ENCODE peak calls at places on chromosome 14, in six cellular contexts. O is A549, Y is thyroid gland, N is transverse colon, B is HepG2, L is body of pancreas. I is an unnamed sample.

GRCh38 chr14:92717571-92718042 is 30.8 kb downstream of the LGMN start:
- DNase-seq in O (no peak), Y (no peak), N (no peak), B (no peak), L (no peak), I (no peak)

GRCh38 chr14:77031680-77032482 is 3.4 kb upstream of the IRF2BPL start:
- DNase-seq in O (no peak), Y (peak), N (peak), B (no peak), L (peak), I (no peak)

GRCh38 chr14:71650187-71650586 is 282.0 kb upstream of the RGS6 start:
- DNase-seq in O (no peak), Y (no peak), N (no peak), B (no peak), L (no peak), I (no peak)

GRCh38 chr14:32381869-32382268 is 52.8 kb downstream of the AKAP6 start:
- DNase-seq in O (no peak), Y (no peak), N (no peak), B (no peak), L (no peak), I (no peak)

GRCh38 chr14:58100735-58101368 is 51.2 kb downstream of the ARMH4 start:
- DNase-seq in O (no peak), Y (no peak), N (no peak), B (no peak), L (no peak), I (no peak)

GRCh38 chr14:96104469-96105057 is 65.4 kb downstream of the C14orf132 start:
- DNase-seq in O (peak), Y (peak), N (peak), B (peak), L (peak), I (peak)

GRCh38 chr14:106268013-106268727 is 741.8 kb downstream of the TMEM121 start:
- DNase-seq in O (no peak), Y (no peak), N (peak), B (no peak), L (peak), I (no peak)

GRCh38 chr14:50726372-50727107 is 58.4 kb upstream of the SAV1 start:
- DNase-seq in O (no peak), Y (no peak), N (no peak), B (no peak), L (no peak), I (no peak)

GRCh38 chr14:64960762-64961276 is 11.3 kb downstream of the RAB15 start:
- DNase-seq in O (no peak), Y (peak), N (no peak), B (no peak), L (peak), I (no peak)

GRCh38 chr14:32022525-32022924 is 54.6 kb upstream of the ARHGAP5 start:
- DNase-seq in O (no peak), Y (no peak), N (no peak), B (no peak), L (no peak), I (no peak)

GRCh38 chr14:58863576-58864345 is 226.0 kb downstream of the DACT1 start:
- DNase-seq in O (no peak), Y (no peak), N (no peak), B (no peak), L (no peak), I (no peak)

GRCh38 chr14:35368993-35369392 is 35.6 kb downstream of the NFKBIA start:
- DNase-seq in O (no peak), Y (no peak), N (no peak), B (no peak), L (no peak), I (no peak)

GRCh38 chr14:59347915-59348314 is 117.3 kb downstream of the GPR135 start:
- DNase-seq in O (no peak), Y (no peak), N (no peak), B (no peak), L (no peak), I (no peak)

GRCh38 chr14:59328410-59328809 is 136.8 kb downstream of the GPR135 start:
- DNase-seq in O (no peak), Y (no peak), N (no peak), B (peak), L (no peak), I (no peak)

GRCh38 chr14:50210074-50210473 is 21.3 kb downstream of the SOS2 start:
- DNase-seq in O (no peak), Y (no peak), N (no peak), B (no peak), L (no peak), I (no peak)

GRCh38 chr14:59360923-59361794 is 104.0 kb downstream of the GPR135 start:
- DNase-seq in O (peak), Y (peak), N (peak), B (peak), L (peak), I (peak)

GRCh38 chr14:53946404-53947400 is 9.9 kb downstream of the BMP4 start:
- DNase-seq in O (no peak), Y (peak), N (no peak), B (no peak), L (peak), I (no peak)

GRCh38 chr14:95523818-95524448 is 7.5 kb upstream of the SYNE3 start:
- DNase-seq in O (no peak), Y (peak), N (peak), B (peak), L (peak), I (no peak)

GRCh38 chr14:71739273-71739990 is 192.8 kb upstream of the RGS6 start:
- DNase-seq in O (peak), Y (no peak), N (peak), B (peak), L (peak), I (no peak)

GRCh38 chr14:44649056-44649455 is 142.0 kb upstream of the FSCB start:
- DNase-seq in O (no peak), Y (peak), N (no peak), B (no peak), L (no peak), I (no peak)

GRCh38 chr14:41285193-41285748 is 321.4 kb upstream of the LRFN5 start:
- DNase-seq in O (no peak), Y (no peak), N (no peak), B (peak), L (peak), I (no peak)

GRCh38 chr14:92317511-92317910 is 5.5 kb upstream of the SLC24A4 start:
- DNase-seq in O (no peak), Y (no peak), N (no peak), B (no peak), L (no peak), I (no peak)

GRCh38 chr14:91234791-91235114 is 9.8 kb downstream of the GPR68 start:
- DNase-seq in O (no peak), Y (no peak), N (no peak), B (no peak), L (no peak), I (no peak)

GRCh38 chr14:34971381-34971780 is 11.4 kb upstream of the SRP54 start:
- DNase-seq in O (no peak), Y (no peak), N (no peak), B (no peak), L (no peak), I (no peak)

GRCh38 chr14:83556065-83556464 is 1973.9 kb upstream of the FLRT2 start:
- DNase-seq in O (no peak), Y (no peak), N (no peak), B (no peak), L (no peak), I (no peak)

GRCh38 chr14:29098625-29099024 is 332.0 kb downstream of the FOXG1 start:
- DNase-seq in O (no peak), Y (no peak), N (no peak), B (no peak), L (no peak), I (no peak)

GRCh38 chr14:64725360-64725815 is 21.2 kb downstream of the PLEKHG3 start:
- DNase-seq in O (no peak), Y (no peak), N (no peak), B (no peak), L (peak), I (peak)

GRCh38 chr14:39071096-39071495 is 31.9 kb downstream of the SEC23A start:
- DNase-seq in O (no peak), Y (no peak), N (no peak), B (no peak), L (no peak), I (no peak)

GRCh38 chr14:23252006-23252405 is 14.3 kb downstream of the RNF212B start:
- DNase-seq in O (no peak), Y (no peak), N (no peak), B (no peak), L (no peak), I (no peak)

GRCh38 chr14:76937181-76938091 is 91.1 kb downstream of the IRF2BPL start:
- DNase-seq in O (no peak), Y (no peak), N (peak), B (no peak), L (peak), I (no peak)

GRCh38 chr14:35482994-35483515 is 50.9 kb upstream of the INSM2 start:
- DNase-seq in O (no peak), Y (no peak), N (no peak), B (no peak), L (no peak), I (no peak)

GRCh38 chr14:75011356-75012097 is 8.8 kb downstream of the EIF2B2 start:
- DNase-seq in O (no peak), Y (no peak), N (no peak), B (no peak), L (no peak), I (no peak)

GRCh38 chr14:20294636-20295035 is 11.1 kb downstream of the TTC5 start:
- DNase-seq in O (no peak), Y (no peak), N (no peak), B (no peak), L (no peak), I (no peak)

GRCh38 chr14:92959761-92960680 is 37.1 kb downstream of the CHGA start:
- DNase-seq in O (no peak), Y (no peak), N (no peak), B (no peak), L (no peak), I (no peak)

GRCh38 chr14:61065671-61066070 is 84.6 kb downstream of the SLC38A6 start:
- DNase-seq in O (no peak), Y (no peak), N (no peak), B (no peak), L (no peak), I (no peak)

DNA sequence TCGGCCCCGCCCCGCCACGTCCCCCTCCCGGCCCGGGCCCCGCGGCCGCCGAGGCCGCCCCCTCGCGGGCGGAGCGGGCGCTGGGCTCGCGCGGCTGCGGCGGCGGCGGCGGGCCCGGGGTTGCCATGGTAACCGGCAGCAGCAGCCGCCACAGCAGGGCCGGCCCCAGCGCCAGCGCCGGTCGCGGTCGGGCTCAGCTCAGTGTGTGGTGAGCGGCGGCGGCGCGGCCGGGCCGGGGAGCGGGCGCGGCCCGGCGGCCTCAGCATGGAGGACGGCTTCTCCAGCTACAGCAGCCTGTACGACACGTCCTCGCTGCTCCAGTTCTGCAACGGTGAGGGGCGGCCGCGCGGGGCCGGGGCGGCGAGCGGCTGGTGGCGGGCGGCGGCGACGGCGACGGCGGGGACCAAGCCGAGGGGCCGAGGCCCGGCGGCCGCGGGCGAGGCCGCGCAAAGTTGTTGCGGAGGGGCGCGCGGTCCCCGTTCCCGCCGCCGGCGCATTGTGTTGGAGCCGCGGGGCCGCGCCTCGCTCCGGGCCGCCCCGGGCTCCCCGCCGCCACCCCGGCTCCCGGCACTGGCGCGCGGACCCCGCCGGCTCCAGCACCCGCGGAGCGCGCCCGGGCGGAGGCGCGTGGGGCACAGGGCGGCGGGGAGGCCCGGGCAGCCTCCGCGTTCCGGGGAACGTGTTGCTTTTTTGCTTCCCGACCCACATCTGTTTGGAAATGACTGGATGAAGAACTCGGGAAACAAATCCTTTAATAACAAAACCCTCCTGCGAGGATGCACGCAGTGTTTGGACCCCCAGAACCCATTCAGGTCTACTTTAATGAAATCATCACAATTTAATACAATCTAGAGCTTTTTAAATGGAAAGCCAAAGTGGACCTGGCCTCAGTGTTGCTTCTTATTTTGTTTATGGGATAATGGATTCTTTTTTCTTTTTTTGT is at the start of gene EML1:
- DNase-seq in O (peak), Y (peak), N (peak), B (peak), L (peak), I (peak)
- TF ChIP-seq POLR2A in O (peak), Y (no peak), N (no peak), B (no peak), L (no peak), I (no peak)

GRCh38 chr14:88388741-88389282 is 3.4 kb downstream of the SPATA7 start:
- DNase-seq in O (no peak), Y (no peak), N (no peak), B (no peak), L (no peak), I (no peak)

GRCh38 chr14:88386395-88386794 is 938 bp downstream of the SPATA7 start:
- DNase-seq in O (no peak), Y (no peak), N (no peak), B (no peak), L (no peak), I (no peak)

GRCh38 chr14:88380405-88380804 is 5.1 kb upstream of the SPATA7 start:
- DNase-seq in O (peak), Y (no peak), N (no peak), B (no peak), L (no peak), I (no peak)

GRCh38 chr14:88384653-88385205 is 728 bp upstream of the SPATA7 start:
- DNase-seq in O (no peak), Y (no peak), N (no peak), B (no peak), L (no peak), I (no peak)

DNA sequence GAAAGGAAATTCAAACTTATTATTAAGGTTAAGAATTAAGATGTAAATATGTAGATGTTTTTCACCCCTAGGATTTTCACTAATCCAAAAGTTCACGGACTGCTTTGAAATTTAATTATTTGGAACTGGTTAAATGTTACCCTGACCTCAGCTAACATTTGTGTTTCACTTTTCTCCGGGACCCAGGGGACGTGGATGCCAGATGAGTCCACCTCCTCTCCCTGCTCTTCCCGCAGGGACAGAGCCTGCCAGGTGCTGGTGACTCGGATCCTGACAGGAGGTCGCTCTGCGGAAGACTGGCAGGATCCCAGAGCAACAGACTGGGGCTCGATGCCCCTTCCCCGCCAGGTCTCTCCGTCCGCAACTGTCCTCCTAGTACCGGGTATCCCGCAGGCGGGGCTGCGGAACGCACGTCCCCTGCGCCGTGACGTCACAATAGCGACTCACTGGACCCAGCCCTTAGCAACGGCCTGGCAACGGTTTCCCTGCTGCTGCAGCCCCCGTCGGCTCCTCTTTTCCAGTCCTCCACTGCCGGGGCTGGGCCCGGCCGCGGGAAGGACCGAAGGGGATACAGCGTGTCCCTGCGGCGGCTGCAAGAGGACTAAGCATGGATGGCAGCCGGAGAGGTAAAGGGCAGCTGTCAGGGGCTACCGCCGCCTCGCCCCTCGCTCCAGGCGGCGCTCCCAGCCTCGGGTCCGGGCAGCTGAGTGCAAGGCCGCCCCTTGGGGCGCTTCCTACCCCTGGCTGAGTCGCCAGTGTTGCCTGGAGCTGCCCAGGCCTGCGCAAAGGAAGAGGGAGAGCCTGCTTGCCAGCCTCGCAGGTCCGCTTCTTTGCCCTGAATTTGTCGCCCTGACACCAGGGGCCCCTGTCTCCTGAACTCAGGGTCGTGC is at the start of gene SPATA7:
- DNase-seq in O (peak), Y (peak), N (peak), B (peak), L (peak), I (peak)
- TF ChIP-seq POLR2A in O (peak), Y (peak), N (peak), B (peak), L (peak), I (peak)

GRCh38 chr14:67411820-67412421 is at the start of gene PLEK2:
- DNase-seq in O (peak), Y (peak), N (peak), B (no peak), L (peak), I (peak)
- TF ChIP-seq POLR2A in O (no peak), Y (no peak), N (peak), B (no peak), L (no peak), I (no peak)

DNA sequence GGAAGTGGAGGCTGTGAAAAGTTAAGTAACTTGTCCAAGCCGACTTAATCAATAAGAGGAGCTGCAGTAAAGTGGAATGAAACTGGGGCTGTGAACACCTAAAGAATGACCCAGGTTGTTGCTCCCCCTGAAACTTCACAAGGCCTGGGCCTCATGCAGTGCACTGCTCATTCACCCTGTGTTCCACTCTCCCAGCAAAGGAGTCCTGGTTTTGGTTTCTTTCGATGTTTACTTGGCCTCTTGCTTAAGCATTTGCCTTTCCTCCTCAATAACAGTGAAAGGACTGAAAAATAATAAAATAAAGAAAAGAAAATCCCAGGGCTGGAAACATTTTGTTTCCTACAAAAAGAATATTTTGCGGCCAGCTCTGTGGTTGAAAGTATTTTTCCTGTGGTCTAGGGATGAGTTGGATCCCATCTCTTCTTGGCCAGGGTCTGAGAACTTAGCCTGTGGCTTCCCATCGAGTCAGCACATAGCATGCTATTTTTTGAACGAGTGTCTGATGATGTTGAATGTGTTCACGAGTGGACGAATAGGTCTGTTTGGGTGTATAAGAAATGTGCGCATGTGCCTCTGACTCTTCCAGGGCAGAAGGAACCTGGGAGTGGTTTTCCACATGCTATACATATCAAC is 349.9 kb downstream of the ZFP36L1 start:
- DNase-seq in O (no peak), Y (no peak), N (no peak), B (no peak), L (no peak), I (no peak)
- TF ChIP-seq POLR2A in O (no peak), Y (no peak), N (no peak), B (no peak), L (no peak), I (no peak)

DNA sequence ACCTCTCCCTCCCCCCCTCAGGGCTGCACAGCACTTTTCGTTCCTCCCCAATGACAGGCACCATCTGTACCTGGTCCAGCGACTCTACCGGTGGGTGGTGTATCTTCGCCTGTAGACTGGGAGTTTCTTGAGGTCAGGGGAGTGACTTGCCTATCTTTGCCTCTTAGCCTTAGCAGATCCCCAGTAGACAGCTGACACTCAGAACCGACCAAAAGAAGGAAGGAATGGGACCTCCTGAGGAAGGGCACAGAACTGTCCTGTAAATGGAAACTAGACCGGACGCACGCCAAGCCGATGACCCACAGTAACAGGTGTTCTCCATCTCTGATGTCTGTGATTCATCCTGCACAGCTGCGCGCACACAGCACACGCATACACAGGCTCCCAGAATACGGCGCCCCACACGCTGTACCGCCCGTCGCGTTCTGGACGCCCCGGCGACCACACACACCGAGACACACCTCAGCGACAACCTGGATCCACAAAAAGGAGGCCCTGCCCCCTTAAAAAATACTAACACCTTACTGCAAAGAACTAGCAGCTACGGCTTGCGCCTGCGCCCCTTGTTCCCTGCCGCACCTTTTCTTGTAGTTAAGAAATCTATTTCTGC is 673 bp upstream of the TTC9 start:
- DNase-seq in O (peak), Y (peak), N (peak), B (no peak), L (peak), I (no peak)
- TF ChIP-seq POLR2A in O (no peak), Y (no peak), N (peak), B (no peak), L (peak), I (no peak)